ENCODE peak calls at places on chromosome 12, in five cellular contexts. V, Y, K, R and Q are unnamed samples. For H3K27me3 and H3K9me3, the result is how much of the 10 kb centered on the place peaks cover.

GRCh38 chr12:124236651-124237050 is 58.2 kb upstream of the RFLNA start:
- DNase-seq in V (no peak), Y (no peak), K (no peak), R (no peak), Q (no peak)

GRCh38 chr12:32522322-32523221 is 123.2 kb downstream of the FGD4 start:
- DNase-seq in V (no peak), Y (no peak), K (no peak), R (no peak), Q (no peak)

GRCh38 chr12:2265461-2266167 is 212.8 kb downstream of the CACNA1C start:
- DNase-seq in V (no peak), Y (no peak), K (no peak), R (no peak), Q (no peak)

GRCh38 chr12:83476695-83477094 is 790.0 kb downstream of the TMTC2 start:
- DNase-seq in V (no peak), Y (no peak), K (no peak), R (no peak), Q (no peak)

GRCh38 chr12:74337951-74338350 is 199.7 kb upstream of the ATXN7L3B start:
- DNase-seq in V (no peak), Y (no peak), K (no peak), R (no peak), Q (no peak)

GRCh38 chr12:51238037-51238509 is 553 bp upstream of the DAZAP2 start:
- DNase-seq in V (no peak), Y (no peak), K (no peak), R (no peak), Q (no peak)

GRCh38 chr12:49201595-49202295 is 12.9 kb upstream of the TUBA1A start:
- DNase-seq in V (peak), Y (no peak), K (peak), R (no peak), Q (no peak)

GRCh38 chr12:31589896-31590729 is 823 bp downstream of the DENND5B start:
- DNase-seq in V (peak), Y (peak), K (peak), R (peak), Q (peak)

GRCh38 chr12:10293151-10293550 is 14.5 kb upstream of the KLRD1 start:
- DNase-seq in V (no peak), Y (no peak), K (no peak), R (no peak), Q (no peak)

GRCh38 chr12:51326762-51327439 is 2.9 kb upstream of the BIN2 start:
- DNase-seq in V (no peak), Y (no peak), K (peak), R (no peak), Q (peak)

GRCh38 chr12:70603044-70603443 is 34.2 kb downstream of the PTPRB start:
- DNase-seq in V (no peak), Y (no peak), K (no peak), R (no peak), Q (no peak)

GRCh38 chr12:93883436-93884154 is 206.4 kb downstream of the CRADD start:
- DNase-seq in V (no peak), Y (no peak), K (no peak), R (no peak), Q (no peak)

GRCh38 chr12:106049546-106049945 is 89.2 kb downstream of the NUAK1 start:
- DNase-seq in V (no peak), Y (no peak), K (no peak), R (no peak), Q (no peak)

GRCh38 chr12:42979746-42980145 is 390.2 kb upstream of the PRICKLE1 start:
- DNase-seq in V (no peak), Y (no peak), K (no peak), R (no peak), Q (no peak)

GRCh38 chr12:53223391-53224267 is 8.4 kb downstream of the RARG start:
- DNase-seq in V (peak), Y (no peak), K (no peak), R (no peak), Q (peak)

GRCh38 chr12:113364698-113365097 is 6.3 kb downstream of the PLBD2 start:
- DNase-seq in V (no peak), Y (no peak), K (no peak), R (no peak), Q (no peak)

GRCh38 chr12:131050463-131051154 is 96.9 kb downstream of the ADGRD1 start:
- DNase-seq in V (no peak), Y (peak), K (no peak), R (no peak), Q (peak)

GRCh38 chr12:98559666-98560065 is 33.8 kb upstream of the SLC25A3 start:
- DNase-seq in V (no peak), Y (no peak), K (no peak), R (no peak), Q (no peak)

GRCh38 chr12:94460594-94460959 is 910 bp upstream of the CEP83 start:
- DNase-seq in V (no peak), Y (no peak), K (no peak), R (no peak), Q (no peak)

GRCh38 chr12:117025481-117026151 is 73.6 kb downstream of the TESC start:
- DNase-seq in V (peak), Y (peak), K (peak), R (peak), Q (peak)

GRCh38 chr12:88235183-88235833 is 93.2 kb downstream of the TMTC3 start:
- DNase-seq in V (no peak), Y (no peak), K (no peak), R (no peak), Q (no peak)

GRCh38 chr12:101703487-101703886 is 6.0 kb downstream of the CHPT1 start:
- DNase-seq in V (no peak), Y (no peak), K (no peak), R (no peak), Q (no peak)

GRCh38 chr12:93215290-93215678 is 162.4 kb upstream of the NUDT4 start:
- DNase-seq in V (no peak), Y (no peak), K (no peak), R (no peak), Q (no peak)

GRCh38 chr12:82517027-82517426 is 158.7 kb downstream of the METTL25 start:
- DNase-seq in V (no peak), Y (no peak), K (no peak), R (no peak), Q (no peak)

GRCh38 chr12:66203820-66204219 is 14.8 kb downstream of the IRAK3 start:
- DNase-seq in V (no peak), Y (no peak), K (no peak), R (no peak), Q (no peak)

GRCh38 chr12:93819048-93819491 is 141.9 kb downstream of the CRADD start:
- DNase-seq in V (peak), Y (no peak), K (no peak), R (peak), Q (peak)

DNA sequence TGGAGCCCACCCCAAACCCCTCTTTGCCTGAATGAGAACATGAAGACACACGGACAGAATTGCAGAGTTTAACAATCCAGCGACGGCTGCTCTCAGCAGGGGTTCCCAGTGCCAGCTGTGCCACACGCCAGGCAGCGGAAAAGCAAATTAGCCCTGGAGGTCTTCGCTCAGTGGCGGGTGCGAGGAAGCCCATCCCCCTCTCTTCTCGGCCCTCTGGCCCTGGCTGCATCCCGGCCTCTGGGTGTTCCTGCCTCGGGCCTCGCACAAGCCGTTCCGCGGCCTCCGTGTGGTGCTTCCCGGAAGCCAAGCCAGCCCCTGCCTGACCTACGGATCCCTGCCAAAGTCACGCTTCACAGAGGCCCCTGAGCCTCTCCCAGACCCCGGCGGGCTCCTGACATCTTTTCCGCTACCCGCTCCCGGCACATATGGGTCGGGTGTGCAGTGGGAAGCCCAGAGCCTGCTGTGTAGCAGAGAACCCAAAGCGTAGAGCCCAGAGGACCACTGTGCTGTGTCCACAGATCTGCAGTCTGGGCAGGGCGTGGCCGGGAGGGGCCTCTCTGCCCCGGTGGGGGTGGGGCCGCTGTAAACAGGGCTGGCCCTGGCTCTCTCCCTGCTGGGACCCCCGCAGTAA is 70.7 kb upstream of the GALNT9 start:
- DNase-seq in V (peak), Y (peak), K (no peak), R (no peak), Q (peak)
- H3K27me3 ChIP-seq in V (under half), Y (under half), K (half or more), R (under half), Q (under half)

GRCh38 chr12:132972374-132972773 is 13.8 kb upstream of the ZNF26 start:
- DNase-seq in V (no peak), Y (no peak), K (no peak), R (no peak), Q (no peak)
- H3K9me3 ChIP-seq in V (under half), Y (half or more), K (under half), R (under half), Q (under half)

DNA sequence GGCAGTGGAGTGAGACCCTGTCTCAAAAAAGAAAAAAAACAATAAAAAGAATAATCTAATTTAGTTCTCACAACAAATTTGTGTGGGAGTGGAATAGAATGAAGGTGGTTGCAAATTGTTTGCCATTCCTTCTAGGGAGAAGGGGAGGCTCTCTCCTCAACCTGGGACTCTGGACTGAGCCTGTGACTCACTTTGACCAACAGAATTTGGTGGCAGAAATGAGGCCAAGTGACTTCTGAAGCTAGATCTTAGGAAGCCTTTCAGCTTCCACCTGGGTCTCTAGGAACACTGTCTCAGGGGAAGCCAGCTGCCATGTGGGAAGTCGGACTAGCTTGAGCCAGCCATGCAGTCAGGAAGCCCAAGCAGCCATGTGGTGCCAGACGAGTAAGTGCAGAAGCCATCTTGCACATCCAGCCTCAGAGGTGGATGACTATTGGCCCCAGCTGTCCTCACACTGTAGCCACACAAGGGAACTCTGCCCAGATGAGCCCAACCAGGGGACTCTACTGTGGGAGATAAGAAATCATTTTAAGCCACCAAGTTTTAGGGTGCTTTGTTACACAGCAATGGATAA is 14.4 kb downstream of the ALDH2 start:
- DNase-seq in V (no peak), Y (peak), K (no peak), R (no peak), Q (no peak)
- H3K27ac ChIP-seq in V (no peak), Y (peak), K (no peak), R (no peak), Q (no peak)

DNA sequence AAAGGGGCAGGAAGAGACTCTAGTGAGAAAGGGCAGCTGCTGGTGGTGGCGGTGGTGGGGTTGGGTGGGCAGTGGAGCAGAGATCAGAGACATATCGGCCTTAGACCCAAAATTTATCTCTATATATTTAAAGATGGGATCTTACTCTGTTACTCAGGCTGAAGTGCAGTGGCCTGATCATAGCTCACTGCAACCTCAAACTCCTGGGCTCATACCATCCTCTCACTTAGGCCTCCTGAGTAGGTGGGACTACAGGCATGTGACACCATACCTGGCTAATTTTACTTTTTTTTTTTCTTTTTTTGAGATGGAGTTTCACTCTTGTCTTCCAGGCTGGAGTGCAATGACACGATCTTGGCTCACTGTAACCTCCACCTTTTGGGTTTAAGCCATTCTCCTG is 18.6 kb upstream of the ITGA5 start:
- DNase-seq in V (no peak), Y (no peak), K (no peak), R (no peak), Q (no peak)
- H3K27me3 ChIP-seq in V (under half), Y (under half), K (under half), R (under half), Q (under half)

GRCh38 chr12:107368586-107368985 is 275.2 kb upstream of the CRY1 start:
- DNase-seq in V (no peak), Y (no peak), K (no peak), R (no peak), Q (no peak)

GRCh38 chr12:107365703-107366102 is 272.4 kb upstream of the CRY1 start:
- DNase-seq in V (no peak), Y (no peak), K (no peak), R (no peak), Q (no peak)

GRCh38 chr12:107369006-107369405 is 275.7 kb upstream of the CRY1 start:
- DNase-seq in V (no peak), Y (no peak), K (no peak), R (no peak), Q (no peak)

GRCh38 chr12:107364875-107365518 is 271.6 kb upstream of the CRY1 start:
- DNase-seq in V (no peak), Y (no peak), K (no peak), R (no peak), Q (no peak)

DNA sequence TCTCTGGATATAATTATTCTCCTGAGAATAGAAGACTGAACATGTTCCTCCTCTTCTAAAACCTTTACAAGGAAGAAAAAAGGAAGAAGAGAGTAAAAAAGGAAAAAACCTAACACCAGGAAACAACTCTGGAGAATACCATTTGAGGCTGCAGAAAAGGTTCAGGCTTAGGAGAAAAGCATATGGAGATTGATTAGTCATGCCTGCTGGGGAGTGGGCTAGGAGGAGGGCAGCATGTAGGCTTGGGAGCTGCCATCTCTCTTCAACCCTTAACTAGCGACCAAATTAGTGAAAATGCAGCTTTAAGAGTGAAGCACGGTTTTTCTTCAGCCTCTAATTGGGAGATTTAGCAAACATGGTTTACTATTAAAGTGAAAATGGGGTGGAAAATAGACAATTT is 273.0 kb upstream of the CRY1 start:
- DNase-seq in V (no peak), Y (no peak), K (no peak), R (no peak), Q (no peak)
- H3K9me3 ChIP-seq in V (under half), Y (under half), K (under half), R (under half), Q (under half)

GRCh38 chr12:86521870-86522269 is 265.7 kb upstream of the MGAT4C start:
- DNase-seq in V (no peak), Y (no peak), K (no peak), R (no peak), Q (no peak)
- H3K27ac ChIP-seq in V (no peak), Y (no peak), K (no peak), R (no peak), Q (no peak)

DNA sequence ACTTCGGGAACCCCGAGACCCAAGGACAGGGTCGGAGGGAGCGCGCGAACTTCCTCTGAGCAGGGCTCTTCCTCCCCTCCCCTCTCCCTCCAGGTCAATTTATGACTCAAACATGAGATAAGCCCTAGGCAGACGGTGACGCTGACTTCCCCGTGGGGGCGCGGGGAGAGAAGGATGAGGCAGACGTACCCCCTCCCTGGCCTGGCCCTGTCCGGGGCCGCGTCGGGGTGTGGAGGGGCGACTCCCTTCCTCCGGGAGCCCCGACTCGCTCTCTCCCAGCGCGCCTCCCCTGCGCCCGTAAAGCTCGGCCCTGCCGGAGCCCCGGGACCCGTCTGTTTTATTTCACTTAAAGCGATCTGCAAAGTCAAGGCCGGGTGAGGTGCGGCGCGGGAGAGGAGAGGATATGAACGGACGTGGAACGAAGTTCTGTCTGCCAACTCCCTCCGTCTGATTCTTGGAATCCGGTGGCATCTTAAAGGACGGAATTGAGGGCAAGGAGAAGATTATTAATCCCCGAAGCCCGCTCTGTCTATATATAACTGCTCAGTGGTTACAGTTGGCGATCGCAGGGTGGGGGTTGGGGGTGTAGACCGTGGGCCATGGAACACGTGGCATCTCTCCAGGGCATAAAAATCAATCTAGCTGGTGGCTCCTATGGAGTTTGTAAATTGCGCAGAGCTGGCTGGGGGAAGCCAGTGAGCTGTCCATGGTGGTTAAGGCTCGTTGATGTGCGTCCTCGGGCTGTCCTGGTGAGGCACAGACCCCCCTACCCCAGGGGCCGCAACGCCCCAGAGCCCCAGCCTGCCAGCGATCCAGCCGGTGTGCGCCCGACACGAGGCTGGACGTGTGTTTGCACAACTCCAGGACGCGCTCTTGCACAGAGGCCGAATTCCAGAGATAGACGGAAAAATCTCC is 2.9 kb upstream of the PTHLH start:
- DNase-seq in V (peak), Y (peak), K (peak), R (no peak), Q (peak)
- H3K27me3 ChIP-seq in V (under half), Y (half or more), K (under half), R (under half), Q (under half)

GRCh38 chr12:69484428-69484827 is 14.2 kb downstream of the FRS2 start:
- DNase-seq in V (no peak), Y (no peak), K (no peak), R (no peak), Q (no peak)
- H3K9me3 ChIP-seq in V (under half), Y (under half), K (under half), R (under half), Q (under half)

GRCh38 chr12:100544165-100544564 is 29.3 kb upstream of the GAS2L3 start:
- DNase-seq in V (no peak), Y (no peak), K (no peak), R (no peak), Q (no peak)
- H3K27ac ChIP-seq in V (no peak), Y (no peak), K (no peak), R (no peak), Q (no peak)